ENCODE peak calls at places on chromosomes 2 and 18, in ten cellular contexts. V is ovary; G is activated CD8-positive, alpha-beta T cell treated with anti-CD3 and anti-CD28 coated beads for 36 hours; S is NCI-H1092 treated with DMSO at 0.1 percent for 48 hours; P is kidney glomerular epithelial cell; Y is left cardiac atrium; O is kidney epithelial cell; C is LoVo; A is AG08395; Q is heart right ventricle. X is an unnamed sample.

GRCh38 chr18:60295776-60296175 is 76.8 kb downstream of the MC4R start:
- DNase-seq in V (no peak), G (no peak), S (peak), P (peak), Y (no peak), O (peak), C (no peak), A (no peak), Q (no peak), X (no peak)

GRCh38 chr2:157304811-157305712 is 20.6 kb downstream of the ERMN start:
- DNase-seq in V (no peak), G (no peak), S (no peak), P (peak), Y (no peak), O (no peak), C (no peak), A (peak), Q (no peak), X (no peak)

GRCh38 chr2:12602661-12603060 is 114.1 kb upstream of the TRIB2 start:
- DNase-seq in V (no peak), G (no peak), S (no peak), P (no peak), Y (no peak), O (no peak), C (no peak), A (peak), Q (no peak), X (no peak)

GRCh38 chr2:235051436-235052260 is 99.8 kb downstream of the SH3BP4 start:
- DNase-seq in V (no peak), G (no peak), S (no peak), P (no peak), Y (no peak), O (no peak), C (no peak), A (peak), Q (no peak), X (peak)

GRCh38 chr2:62884514-62884913 is 166.1 kb upstream of the OTX1 start:
- DNase-seq in V (no peak), G (no peak), S (no peak), P (no peak), Y (no peak), O (no peak), C (no peak), A (no peak), Q (no peak), X (peak)

GRCh38 chr2:216034065-216034464 is 20.7 kb upstream of the MREG start:
- DNase-seq in V (peak), G (peak), S (peak), P (peak), Y (peak), O (no peak), C (peak), A (peak), Q (peak), X (peak)

GRCh38 chr2:180101846-180102245 is 94.7 kb upstream of the CWC22 start:
- DNase-seq in V (no peak), G (no peak), S (no peak), P (no peak), Y (no peak), O (no peak), C (no peak), A (no peak), Q (no peak), X (no peak)

GRCh38 chr18:62881509-62882016 is 166.2 kb downstream of the PHLPP1 start:
- DNase-seq in V (no peak), G (peak), S (peak), P (peak), Y (peak), O (peak), C (peak), A (peak), Q (no peak), X (peak)

GRCh38 chr18:79631761-79632446 is 47.7 kb upstream of the CTDP1 start:
- DNase-seq in V (no peak), G (peak), S (no peak), P (no peak), Y (no peak), O (no peak), C (no peak), A (no peak), Q (no peak), X (no peak)

GRCh38 chr18:45073556-45073955 is 392.9 kb downstream of the SETBP1 start:
- DNase-seq in V (no peak), G (no peak), S (no peak), P (no peak), Y (no peak), O (no peak), C (no peak), A (no peak), Q (no peak), X (no peak)

GRCh38 chr18:41312241-41312590 is 642.8 kb upstream of the PIK3C3 start:
- DNase-seq in V (no peak), G (no peak), S (no peak), P (no peak), Y (no peak), O (no peak), C (no peak), A (no peak), Q (no peak), X (no peak)

X was measured in non-pigmented ciliary epithelial cell.